ENCODE peak calls at places on chromosomes 4 and X, in four cellular contexts. E, X, F and P are unnamed samples.
A peak's percentile ranks its signal among the peaks of the same experiment; 100 is the strongest.

GRCh38 chr4:140256941-140257340 is 103.0 kb upstream of the MAML3 start:
- DNase-seq in E (peak; percentile 38), X (no peak), F (no peak), P (peak; percentile 41)

GRCh38 chrX:22424141-22424915 is 151.6 kb downstream of the CBLL2 start:
- DNase-seq in E (no peak), X (no peak), F (no peak), P (no peak)

GRCh38 chr4:87451537-87451936 is 29.2 kb downstream of the NUDT9 start:
- DNase-seq in X (no peak), E (peak; percentile 2), F (no peak), P (no peak)

GRCh38 chrX:138519296-138519695 is 192.2 kb downstream of the FGF13 start:
- DNase-seq in E (no peak), X (no peak), F (no peak), P (no peak)

GRCh38 chrX:39253551-39253950 is 452.3 kb downstream of the MID1IP1 start:
- DNase-seq in E (no peak), X (no peak), F (no peak), P (no peak)

GRCh38 chrX:1521459-1521956 is 15.5 kb downstream of the P2RY8 start:
- DNase-seq in F (peak; percentile 46), X (no peak), E (peak; percentile 29), P (no peak)

GRCh38 chr4:11632015-11632414 is 203.3 kb upstream of the HS3ST1 start:
- DNase-seq in E (no peak), F (no peak), X (no peak), P (no peak)

GRCh38 chrX:19487520-19488200 is 27.6 kb downstream of the MAP3K15 start:
- DNase-seq in E (no peak), F (no peak), X (no peak), P (peak; percentile 33)

GRCh38 chr4:47195706-47196105 is 164.3 kb downstream of the GABRB1 start:
- DNase-seq in E (no peak), F (no peak), X (no peak), P (no peak)

GRCh38 chr4:135243960-135244561 is 1042.5 kb upstream of the PABPC4L start:
- DNase-seq in F (no peak), X (no peak), E (no peak), P (no peak)

GRCh38 chrX:68059469-68059868 is 373.8 kb downstream of the OPHN1 start:
- DNase-seq in F (no peak), E (no peak), X (no peak), P (no peak)

GRCh38 chrX:19912-20571 is 261.1 kb upstream of the PLCXD1 start:
- DNase-seq in F (peak; percentile 46), X (peak; percentile 65), E (peak; percentile 0), P (no peak)

GRCh38 chr4:113445286-113445685 is 316.3 kb downstream of the CAMK2D start:
- DNase-seq in F (no peak), E (no peak), X (no peak), P (no peak)

GRCh38 chrX:71082778-71083177 is 12.9 kb upstream of the FOXO4 start:
- DNase-seq in F (no peak), E (no peak), X (no peak), P (no peak)

GRCh38 chr4:73257995-73258667 is 467 bp downstream of the ANKRD17 start:
- DNase-seq in E (peak; percentile 53), F (peak; percentile 55), X (peak; percentile 60), P (peak; percentile 8)

GRCh38 chrX:47515941-47516649 is 33.1 kb upstream of the ZNF41 start:
- DNase-seq in F (no peak), E (no peak), X (no peak), P (peak; percentile 34)

GRCh38 chrX:36414056-36414455 is 494.5 kb downstream of the CFAP47 start:
- DNase-seq in E (no peak), X (no peak), F (no peak), P (no peak)

GRCh38 chr4:34198966-34199365 is 2045.3 kb downstream of the ARAP2 start:
- DNase-seq in X (no peak), F (no peak), E (no peak), P (no peak)

GRCh38 chrX:332916-333610 is 14.5 kb upstream of the GTPBP6 start:
- DNase-seq in X (no peak), F (no peak), E (no peak), P (no peak)

GRCh38 chr4:125315571-125316390 is 1.0 kb downstream of the FAT4 start:
- DNase-seq in F (peak; percentile 76), E (peak; percentile 18), X (no peak), P (peak; percentile 36)

GRCh38 chr4:57102050-57102564 is 8.1 kb downstream of the IGFBP7 start:
- DNase-seq in X (no peak), F (no peak), E (peak; percentile 52), P (no peak)

GRCh38 chr4:167339781-167340180 is 105.5 kb upstream of the SPOCK3 start:
- DNase-seq in X (no peak), E (no peak), F (no peak), P (no peak)

GRCh38 chr4:154164931-154165839 is 326.4 kb downstream of the DCHS2 start:
- DNase-seq in F (no peak), X (no peak), E (no peak), P (no peak)

GRCh38 chrX:24860140-24860539 is 155.6 kb downstream of the ARX start:
- DNase-seq in X (no peak), E (no peak), F (no peak), P (no peak)

GRCh38 chrX:2451456-2452316 is 49.1 kb downstream of the DHRSX start:
- DNase-seq in F (peak; percentile 66), X (peak; percentile 20), E (no peak), P (peak; percentile 90)

GRCh38 chr4:12852338-12853307 is 631.5 kb downstream of the RAB28 start:
- DNase-seq in X (no peak), F (no peak), E (peak; percentile 76), P (peak; percentile 61)

GRCh38 chrX:105527759-105528158 is 294.6 kb upstream of the NRK start:
- DNase-seq in F (no peak), X (no peak), E (no peak), P (no peak)

DNA sequence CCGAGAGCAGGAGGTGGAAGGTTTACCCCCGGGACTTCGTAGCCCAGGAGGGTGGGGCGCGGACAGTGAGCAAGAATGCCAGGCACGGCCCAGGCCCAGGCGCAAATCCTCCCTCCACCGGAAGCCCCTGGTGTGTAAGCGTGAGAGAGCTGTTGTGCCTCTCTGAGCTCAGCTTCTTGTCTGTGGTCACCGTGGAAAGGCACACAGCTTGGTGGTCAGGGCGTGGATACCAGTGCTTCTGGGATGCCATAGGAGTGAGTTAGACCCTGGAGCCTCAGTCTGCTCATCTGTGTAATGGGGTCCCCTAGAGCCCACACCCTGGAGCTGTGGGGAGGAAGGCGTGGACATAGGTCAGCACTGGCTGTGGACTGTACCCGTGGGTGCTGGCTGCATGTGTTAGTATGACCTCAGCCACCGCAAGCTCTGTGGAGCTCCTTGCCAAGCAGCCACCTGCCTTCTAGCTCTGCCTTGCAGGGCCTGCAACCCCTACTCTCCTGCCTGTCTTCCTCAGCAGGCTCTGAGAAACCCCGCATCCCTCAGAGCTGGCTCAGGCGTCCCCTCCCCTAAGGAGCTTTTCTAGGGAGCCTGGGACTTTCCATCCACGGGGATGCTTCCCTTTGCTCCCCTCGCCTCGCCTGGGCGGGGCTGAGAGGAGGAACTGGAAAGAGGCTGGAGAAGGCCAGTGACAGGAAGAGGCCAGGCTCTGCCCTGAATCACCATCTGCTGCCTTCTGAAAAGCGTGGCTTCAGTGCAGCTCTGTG is 28.0 kb upstream of the AFAP1 start:
- DNase-seq in E (no peak), X (no peak), F (no peak), P (no peak)
- TF ChIP-seq JUN in E (no peak), X (no peak), F (no peak), P (no peak)

GRCh38 chr4:8709729-8710360 is 117.3 kb downstream of the CPZ start:
- DNase-seq in F (peak; percentile 46), X (no peak), E (no peak), P (no peak)
- TF ChIP-seq MAFK in F (no peak), X (no peak), E (no peak), P (no peak)

DNA sequence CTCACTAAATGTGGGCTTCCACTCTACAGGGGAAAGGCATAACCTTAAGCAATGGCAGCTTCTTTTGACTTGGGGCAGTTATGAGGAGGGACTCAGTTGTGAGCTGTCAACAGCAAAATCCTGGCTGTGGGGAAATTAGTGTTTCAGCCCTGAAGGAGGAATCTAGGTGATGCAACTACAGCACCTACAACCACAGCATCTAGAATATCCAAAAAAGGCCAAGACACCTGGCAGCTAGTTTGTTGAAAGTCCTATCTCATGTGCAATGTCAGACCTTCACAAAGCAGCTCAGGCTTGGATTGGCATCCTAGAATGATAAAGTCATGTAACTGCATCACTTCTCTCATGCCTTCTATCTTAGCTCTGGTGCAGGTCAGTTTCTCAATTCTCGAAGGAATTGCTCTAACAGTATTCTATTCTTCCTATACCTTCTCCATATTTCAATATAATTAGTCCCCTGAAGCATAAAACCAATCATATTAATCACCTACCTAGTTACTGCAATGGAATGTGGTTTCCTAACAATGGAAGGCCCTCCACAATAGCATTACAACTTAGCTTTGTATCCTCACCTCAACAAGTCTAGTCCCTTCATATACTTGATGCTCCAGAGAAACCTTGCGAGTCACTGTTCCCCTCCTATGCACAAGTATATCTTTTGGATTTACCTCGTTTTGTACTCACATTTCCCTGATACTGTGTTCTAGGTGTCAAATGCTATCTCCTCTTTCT is 5.5 kb upstream of the ANTXR2 start:
- DNase-seq in F (no peak), X (no peak), E (no peak), P (no peak)
- TF ChIP-seq JUN in F (no peak), X (no peak), E (no peak), P (no peak)

GRCh38 chrX:147945286-147945685 is 33.6 kb downstream of the FMR1 start:
- DNase-seq in E (no peak), F (no peak), X (no peak), P (no peak)
- TF ChIP-seq MAFK in E (no peak), F (no peak), X (no peak), P (no peak)

GRCh38 chr4:124060261-124060918 is 652.1 kb downstream of the ANKRD50 start:
- DNase-seq in F (no peak), E (no peak), X (no peak), P (no peak)
- TF ChIP-seq JUN in F (no peak), E (no peak), X (no peak), P (no peak)

DNA sequence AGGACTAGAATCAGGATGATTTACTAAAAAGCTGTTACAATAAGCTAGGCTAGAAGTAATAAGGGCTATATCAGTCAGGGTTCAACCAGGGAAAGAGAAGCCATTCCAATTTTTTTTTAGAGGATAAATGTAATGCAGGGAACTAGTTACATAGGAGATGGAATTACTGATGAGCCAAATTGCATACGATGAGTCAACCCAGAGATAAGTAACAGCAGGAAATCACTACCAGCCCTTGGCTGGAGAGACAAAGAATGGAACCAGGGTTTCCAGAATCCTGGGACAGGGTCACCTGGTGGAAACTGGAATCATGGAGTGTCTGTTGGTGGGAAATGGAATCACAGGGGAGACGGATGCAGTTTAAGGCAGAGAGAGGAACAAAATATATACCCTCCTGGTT is 13.1 kb upstream of the MAGEA4 start:
- DNase-seq in F (no peak), E (no peak), X (no peak), P (no peak)
- TF ChIP-seq MAFK in F (no peak), E (no peak), X (no peak), P (no peak)

GRCh38 chr4:85734446-85734845 is 259.5 kb downstream of the ARHGAP24 start:
- DNase-seq in F (no peak), X (no peak), E (no peak), P (no peak)
- TF ChIP-seq JUN in F (no peak), X (no peak), E (no peak), P (no peak)

GRCh38 chr4:2337896-2338295 is 76.0 kb upstream of the MXD4 start:
- DNase-seq in X (no peak), F (no peak), E (no peak), P (no peak)
- TF ChIP-seq MAFK in X (no peak), F (no peak), E (no peak), P (no peak)